ENCODE peak calls at places on chromosome 16, in seven cellular contexts. U is Peyer's patch, Y is foreskin fibroblast, A is fibroblast of villous mesenchyme, D is AG10803, C is heart left ventricle, I is B cell. H is an unnamed sample.

GRCh38 chr16:22357635-22357971 is 16.8 kb downstream of the CDR2 start:
- DNase-seq in I (no peak), U (no peak), Y (no peak), A (no peak), C (no peak), D (no peak), H (no peak)

GRCh38 chr16:81626181-81626674 is 152.9 kb upstream of the PLCG2 start:
- DNase-seq in D (peak; percentile 45), A (no peak), U (no peak), Y (peak; percentile 51), C (no peak), I (no peak), H (no peak)

GRCh38 chr16:15874745-15875314 is 13.6 kb downstream of the CEP20 start:
- DNase-seq in D (peak; percentile 76), I (no peak), Y (peak; percentile 90), C (no peak), A (peak; percentile 77), U (no peak), H (peak; percentile 64)

GRCh38 chr16:12255919-12256665 is 279.6 kb downstream of the SNX29 start:
- DNase-seq in A (no peak), D (no peak), I (no peak), U (no peak), Y (no peak), C (no peak), H (no peak)

GRCh38 chr16:11024333-11025053 is 80.1 kb downstream of the CLEC16A start:
- DNase-seq in Y (no peak), I (no peak), U (no peak), A (no peak), C (no peak), D (no peak), H (no peak)

GRCh38 chr16:50953266-50953665 is 197.8 kb downstream of the SALL1 start:
- DNase-seq in U (no peak), A (no peak), D (no peak), Y (no peak), I (no peak), C (no peak), H (no peak)

GRCh38 chr16:64116151-64116550 is 1005.7 kb downstream of the CDH11 start:
- DNase-seq in C (no peak), I (no peak), A (no peak), U (no peak), D (no peak), Y (no peak), H (no peak)

GRCh38 chr16:67457611-67458010 is 23.3 kb downstream of the ATP6V0D1 start:
- DNase-seq in C (no peak), Y (peak; percentile 34), I (no peak), U (no peak), D (no peak), A (no peak), H (no peak)

GRCh38 chr16:67029249-67030096 is 524 bp downstream of the CBFB start:
- DNase-seq in A (peak; percentile 71), C (peak; percentile 81), U (peak; percentile 76), I (peak; percentile 68), Y (peak; percentile 83), D (peak; percentile 61), H (no peak)

GRCh38 chr16:88339926-88340754 is 42.6 kb upstream of the ZNF469 start:
- DNase-seq in I (no peak), A (no peak), Y (no peak), U (peak; percentile 76), D (no peak), C (peak; percentile 21), H (no peak)

GRCh38 chr16:4373909-4374742 is 2.5 kb downstream of the VASN start:
- DNase-seq in D (peak; percentile 99), A (peak; percentile 97), I (no peak), C (peak; percentile 72), Y (peak; percentile 97), U (no peak), H (peak; percentile 80)

GRCh38 chr16:16015849-16016248 is 66.4 kb downstream of the ABCC1 start:
- DNase-seq in A (no peak), D (no peak), U (no peak), I (no peak), C (no peak), Y (no peak), H (no peak)

GRCh38 chr16:88617268-88618031 is 20.9 kb upstream of the IL17C start:
- DNase-seq in U (no peak), Y (no peak), I (no peak), A (peak; percentile 78), D (no peak), C (no peak), H (no peak)

GRCh38 chr16:24851700-24852099 is 5.9 kb downstream of the SLC5A11 start:
- DNase-seq in C (no peak), A (peak; percentile 19), U (no peak), Y (peak; percentile 37), I (no peak), D (no peak), H (no peak)

GRCh38 chr16:27439273-27440018 is 37.5 kb downstream of the IL21R start:
- DNase-seq in C (no peak), D (no peak), Y (no peak), A (no peak), I (peak; percentile 7), U (no peak), H (no peak)

GRCh38 chr16:89442990-89443726 is 47.2 kb downstream of the ANKRD11 start:
- DNase-seq in C (no peak), D (peak; percentile 69), I (no peak), A (peak; percentile 87), U (no peak), Y (peak; percentile 82), H (peak; percentile 28)

GRCh38 chr16:74461826-74462225 is 40.5 kb upstream of the CLEC18B start:
- DNase-seq in Y (no peak), A (no peak), C (no peak), D (no peak), I (no peak), U (no peak), H (peak; percentile 24)

GRCh38 chr16:77450790-77451487 is 16.1 kb upstream of the ADAMTS18 start:
- DNase-seq in Y (no peak), I (no peak), U (no peak), D (no peak), C (no peak), A (no peak), H (no peak)

GRCh38 chr16:22337849-22338248 is 36.6 kb downstream of the CDR2 start:
- DNase-seq in Y (no peak), I (no peak), D (no peak), A (no peak), U (no peak), C (no peak), H (no peak)

GRCh38 chr16:46743232-46743719 is 4.9 kb downstream of the MYLK3 start:
- DNase-seq in A (peak; percentile 20), D (peak; percentile 63), I (peak; percentile 54), Y (peak; percentile 32), C (no peak), U (no peak), H (no peak)

GRCh38 chr16:4846503-4846900 is 586 bp downstream of the GLYR1 start:
- DNase-seq in A (peak; percentile 76), C (no peak), I (peak; percentile 44), U (peak; percentile 79), Y (peak; percentile 80), D (peak; percentile 56), H (no peak)

GRCh38 chr16:84790291-84790690 is 29.5 kb upstream of the CRISPLD2 start:
- DNase-seq in A (no peak), C (no peak), Y (no peak), I (no peak), D (no peak), U (no peak), H (no peak)

GRCh38 chr16:27364493-27365141 is 37.4 kb upstream of the IL21R start:
- DNase-seq in D (no peak), I (no peak), U (peak; percentile 58), C (no peak), A (no peak), Y (no peak), H (no peak)

GRCh38 chr16:9476744-9477143 is 385.3 kb downstream of the HAPSTR1 start:
- DNase-seq in D (no peak), U (no peak), Y (no peak), C (no peak), I (no peak), A (no peak), H (no peak)

GRCh38 chr16:67449739-67450138 is 18.8 kb downstream of the HSD11B2 start:
- DNase-seq in C (no peak), A (no peak), Y (peak; percentile 54), I (no peak), D (no peak), U (peak; percentile 57), H (no peak)

DNA sequence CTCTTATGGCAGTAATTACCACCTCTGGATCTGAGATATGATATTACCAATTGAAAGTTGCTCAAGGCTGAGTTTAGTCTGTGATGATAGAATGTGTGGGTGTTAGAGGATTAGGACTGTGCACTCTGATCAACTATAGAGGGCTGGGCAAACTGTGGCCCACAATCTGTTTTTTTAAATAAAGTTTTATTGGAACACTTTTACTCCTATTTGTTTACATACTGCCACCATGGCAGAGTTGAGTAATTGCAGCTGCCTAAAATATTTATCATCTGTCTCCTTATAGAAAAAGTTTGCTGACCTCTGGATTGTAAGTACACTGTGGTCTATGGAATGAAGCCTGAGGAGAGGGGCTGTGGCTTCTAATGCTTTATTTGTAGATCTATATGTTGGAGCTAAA is 71.5 kb upstream of the N4BP1 start:
- DNase-seq in D (no peak), C (no peak), I (no peak), Y (peak; percentile 3), A (no peak), U (no peak), H (no peak)
- TF ChIP-seq CTCF in D (no peak), C (no peak), I (no peak), Y (no peak), A (no peak), U (no peak), H (no peak)

GRCh38 chr16:1073566-1074378 is 1.2 kb downstream of the SSTR5 start:
- DNase-seq in A (no peak), Y (no peak), D (no peak), C (no peak), I (no peak), U (no peak), H (no peak)
- TF ChIP-seq CTCF in A (no peak), Y (no peak), D (no peak), C (peak; percentile 27), I (no peak), U (peak; percentile 24), H (no peak)

DNA sequence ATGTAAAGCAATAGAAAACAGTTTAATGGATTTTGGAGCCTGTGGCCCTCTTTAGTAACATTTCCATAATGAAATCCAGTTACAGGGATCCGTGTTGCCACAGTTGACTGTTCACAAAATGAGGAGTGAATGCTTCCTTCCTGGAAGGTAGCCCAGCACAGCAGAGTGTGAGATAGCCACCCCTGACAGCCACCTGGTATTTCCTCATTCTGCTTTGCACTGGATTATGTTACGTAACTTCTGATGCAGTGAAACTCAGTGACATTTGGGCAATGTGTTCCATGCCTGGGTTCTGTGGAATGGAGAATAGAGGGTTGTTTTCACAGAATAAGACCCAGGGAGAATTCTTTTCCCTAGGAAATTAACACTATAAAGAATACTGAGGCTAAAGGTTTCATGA is 517.2 kb downstream of the RBFOX1 start:
- DNase-seq in U (no peak), A (no peak), D (no peak), C (no peak), I (no peak), Y (no peak), H (no peak)
- TF ChIP-seq CTCF in U (no peak), A (no peak), D (no peak), C (no peak), I (no peak), Y (no peak), H (no peak)

DNA sequence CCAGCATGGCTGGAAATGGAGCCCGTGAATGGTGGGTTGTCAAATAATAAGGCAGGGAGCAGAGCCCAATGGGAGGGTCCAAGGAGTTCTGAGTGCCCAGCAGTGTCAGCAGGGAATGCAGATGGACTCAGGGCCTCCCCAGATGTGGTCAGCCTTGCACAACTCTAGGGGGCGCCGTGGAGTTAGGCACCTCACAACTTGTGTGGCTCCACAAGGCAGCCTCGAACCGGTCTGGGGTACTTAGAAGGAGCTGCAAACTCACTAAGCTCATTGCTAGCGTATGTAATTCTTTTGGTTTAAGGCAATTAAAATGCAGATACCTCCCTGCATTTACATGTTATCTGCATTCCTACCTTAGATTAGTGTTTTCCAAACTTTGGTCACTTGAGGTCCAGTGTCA is 18.1 kb downstream of the IRF8 start:
- DNase-seq in A (no peak), U (no peak), I (no peak), D (no peak), Y (no peak), C (peak; percentile 35), H (no peak)
- TF ChIP-seq CTCF in A (peak; percentile 12), U (no peak), I (peak; percentile 27), D (peak; percentile 18), Y (no peak), C (no peak), H (peak; percentile 10)

H was measured in astrocyte of the cerebellum.